ENCODE peak calls at places on chromosome 22, in six cellular contexts. X is stimulated activated CD4-positive, alpha-beta T cell treated with anti-CD3 and anti-CD28 coated beads, Interleukin-1b, Interleukin-23, amount 100 ng/mL, for 1 hour; V is pulmonary artery endothelial cell; R is fibroblast of the conjunctiva; F is GDM1; I is caudate nucleus. O is an unnamed sample.

GRCh38 chr22:29848115-29848514 is 10.0 kb upstream of the ASCC2 start:
- DNase-seq in X (no peak), V (no peak), R (no peak), F (no peak), I (no peak), O (no peak)

GRCh38 chr22:24421428-24421931 is 5.9 kb upstream of the ADORA2A start:
- DNase-seq in X (no peak), V (no peak), R (no peak), F (no peak), I (no peak), O (no peak)

GRCh38 chr22:37163096-37163489 is 13.4 kb upstream of the IL2RB start:
- DNase-seq in X (no peak), V (no peak), R (no peak), F (no peak), I (no peak), O (no peak)

GRCh38 chr22:27474711-27475547 is 326.6 kb downstream of the MN1 start:
- DNase-seq in X (no peak), V (peak; percentile 68), R (peak; percentile 33), F (no peak), I (peak; percentile 7), O (no peak)

GRCh38 chr22:42841444-42841843 is 15.6 kb downstream of the ARFGAP3 start:
- DNase-seq in X (no peak), V (no peak), R (no peak), F (no peak), I (no peak), O (no peak)

GRCh38 chr22:20437253-20438065 is at the start of gene SCARF2:
- DNase-seq in X (no peak), V (no peak), R (peak; percentile 31), F (no peak), I (no peak), O (no peak)

GRCh38 chr22:42754658-42755057 is 34.0 kb upstream of the A4GALT start:
- DNase-seq in X (no peak), V (no peak), R (no peak), F (no peak), I (no peak), O (no peak)

GRCh38 chr22:26479792-26480610 is 3.6 kb downstream of the HPS4 start:
- DNase-seq in X (no peak), V (no peak), R (no peak), F (no peak), I (no peak), O (no peak)

GRCh38 chr22:17920992-17921650 is 103.2 kb downstream of the MICAL3 start:
- DNase-seq in X (no peak), V (no peak), R (no peak), F (no peak), I (no peak), O (no peak)

GRCh38 chr22:38272373-38273134 is at the start of gene TMEM184B:
- DNase-seq in X (peak; percentile 54), V (no peak), R (peak; percentile 41), F (peak; percentile 64), I (peak; percentile 67), O (peak; percentile 71)

GRCh38 chr22:39910875-39911601 is 10.2 kb downstream of the GRAP2 start:
- DNase-seq in X (no peak), V (no peak), R (no peak), F (no peak), I (no peak), O (no peak)

GRCh38 chr22:45454260-45454659 is 40.8 kb downstream of the RIBC2 start:
- DNase-seq in X (no peak), V (no peak), R (peak; percentile 91), F (no peak), I (no peak), O (no peak)

GRCh38 chr22:31956360-31956759 is 12.0 kb downstream of the YWHAH start:
- DNase-seq in X (no peak), V (no peak), R (no peak), F (no peak), I (no peak), O (no peak)

GRCh38 chr22:48426466-48427380 is 1401.0 kb downstream of the BRD1 start:
- DNase-seq in X (no peak), V (no peak), R (no peak), F (no peak), I (no peak), O (no peak)

GRCh38 chr22:48305726-48306235 is 1521.9 kb downstream of the BRD1 start:
- DNase-seq in X (no peak), V (no peak), R (no peak), F (no peak), I (no peak), O (no peak)